ENCODE peak calls at places on chromosomes 16 and 17, in nine cellular contexts. W is activated CD4-positive, alpha-beta T cell treated with anti-CD3 and anti-CD28 coated beads for 24 hours; O is stimulated activated CD8-positive, alpha-beta memory T cell treated with anti-CD3 and anti-CD28 coated beads, Interleukin-15, amount 100 ng/mL, for 24 hours; F is caudate nucleus; N is cardiac muscle cell; Z is activated naive CD8-positive, alpha-beta T cell treated with anti-CD3 and anti-CD28 coated beads, Interleukin-2, amount 50 U/mL, for 16 hours; K is skeletal muscle cell; M is esophagus muscularis mucosa; T is GM12892. C is an unnamed sample.

GRCh38 chr17:31156326-31156725 is 61.5 kb downstream of the NF1 start:
- DNase-seq in W (no peak), O (no peak), F (no peak), N (no peak), Z (no peak), K (no peak), M (no peak), T (no peak), C (no peak)

GRCh38 chr17:13647551-13647950 is 45.8 kb upstream of the HS3ST3A1 start:
- DNase-seq in W (no peak), O (no peak), F (no peak), N (peak; percentile 36), Z (no peak), K (peak; percentile 23), M (no peak), T (no peak), C (no peak)

GRCh38 chr17:72714357-72714966 is 378.0 kb downstream of the SLC39A11 start:
- DNase-seq in W (no peak), O (no peak), F (no peak), N (no peak), Z (no peak), K (no peak), M (no peak), T (no peak), C (no peak)

GRCh38 chr16:57614546-57615343 is 13.7 kb upstream of the ADGRG1 start:
- DNase-seq in W (no peak), O (no peak), F (no peak), N (no peak), Z (peak; percentile 29), K (no peak), M (no peak), T (no peak), C (no peak)

GRCh38 chr17:64706224-64707076 is 44.3 kb upstream of the SMURF2 start:
- DNase-seq in W (no peak), O (no peak), F (no peak), N (no peak), Z (no peak), K (no peak), M (no peak), T (no peak), C (no peak)

GRCh38 chr17:74757931-74758845 is 9.8 kb downstream of the NHERF1 start:
- DNase-seq in W (no peak), O (no peak), F (no peak), N (peak; percentile 56), Z (no peak), K (no peak), M (no peak), T (no peak), C (no peak)

GRCh38 chr17:79670537-79671386 is 59.9 kb upstream of the RBFOX3 start:
- DNase-seq in W (no peak), O (no peak), F (no peak), N (no peak), Z (no peak), K (no peak), M (no peak), T (no peak), C (no peak)

GRCh38 chr17:5033352-5034015 is 1.7 kb downstream of the SLC52A1 start:
- DNase-seq in W (no peak), O (no peak), F (no peak), N (no peak), Z (no peak), K (no peak), M (no peak), T (no peak), C (no peak)

GRCh38 chr17:69367298-69367697 is 40.4 kb upstream of the ABCA5 start:
- DNase-seq in W (no peak), O (no peak), F (no peak), N (peak; percentile 25), Z (no peak), K (no peak), M (no peak), T (no peak), C (no peak)

GRCh38 chr16:12178251-12178990 is 201.9 kb downstream of the SNX29 start:
- DNase-seq in W (no peak), O (no peak), F (no peak), N (peak; percentile 77), Z (no peak), K (peak; percentile 43), M (no peak), T (no peak), C (no peak)

GRCh38 chr17:39212200-39212810 is 12.2 kb downstream of the RPL19 start:
- DNase-seq in W (no peak), O (no peak), F (no peak), N (no peak), Z (no peak), K (no peak), M (no peak), T (no peak), C (no peak)

GRCh38 chr16:2473999-2474876 is 689 bp upstream of the TBC1D24 start:
- DNase-seq in W (peak; percentile 43), O (no peak), F (no peak), N (peak; percentile 39), Z (no peak), K (no peak), M (no peak), T (peak; percentile 77), C (peak; percentile 44)

GRCh38 chr17:49895812-49896211 is 47.9 kb upstream of the TAC4 start:
- DNase-seq in W (no peak), O (no peak), F (no peak), N (no peak), Z (no peak), K (no peak), M (no peak), T (no peak), C (no peak)

GRCh38 chr17:65553009-65553645 is 8.3 kb downstream of the AXIN2 start:
- DNase-seq in W (no peak), O (no peak), F (no peak), N (peak; percentile 87), Z (no peak), K (no peak), M (no peak), T (no peak), C (no peak)

GRCh38 chr17:75371981-75372380 is 33.5 kb downstream of the GRB2 start:
- DNase-seq in W (peak; percentile 7), O (no peak), F (no peak), N (no peak), Z (no peak), K (no peak), M (no peak), T (no peak), C (no peak)

GRCh38 chr17:49748791-49749190 is 15.1 kb downstream of the FAM117A start:
- DNase-seq in W (peak; percentile 48), O (no peak), F (no peak), N (no peak), Z (peak; percentile 14), K (no peak), M (no peak), T (peak; percentile 57), C (no peak)

GRCh38 chr16:23131841-23132576 is 17.2 kb downstream of the USP31 start:
- DNase-seq in W (no peak), O (no peak), F (no peak), N (peak; percentile 48), Z (no peak), K (no peak), M (no peak), T (no peak), C (peak; percentile 81)

GRCh38 chr17:16443390-16444257 is 28.3 kb downstream of the TRPV2 start:
- DNase-seq in W (no peak), O (no peak), F (no peak), N (no peak), Z (no peak), K (no peak), M (no peak), T (no peak), C (no peak)

GRCh38 chr17:4573682-4574081 is 10.6 kb upstream of the SMTNL2 start:
- DNase-seq in W (peak; percentile 47), O (peak; percentile 28), F (no peak), N (no peak), Z (no peak), K (no peak), M (no peak), T (no peak), C (no peak)

GRCh38 chr16:78321611-78322010 is 222.2 kb downstream of the WWOX start:
- DNase-seq in W (no peak), O (no peak), F (no peak), N (no peak), Z (no peak), K (no peak), M (no peak), T (no peak), C (no peak)

GRCh38 chr17:76371656-76372628 is 12.5 kb upstream of the SPHK1 start:
- DNase-seq in W (no peak), O (no peak), F (no peak), N (peak; percentile 89), Z (no peak), K (peak; percentile 98), M (no peak), T (no peak), C (no peak)

GRCh38 chr17:56596741-56597494 is 3.4 kb downstream of the NOG start:
- DNase-seq in W (no peak), O (no peak), F (no peak), N (no peak), Z (no peak), K (no peak), M (no peak), T (no peak), C (no peak)

GRCh38 chr17:2837147-2837561 is 40.9 kb downstream of the RAP1GAP2 start:
- DNase-seq in W (peak; percentile 37), O (no peak), F (no peak), N (no peak), Z (no peak), K (no peak), M (no peak), T (no peak), C (no peak)

GRCh38 chr17:16972346-16972745 is 428 bp upstream of the TNFRSF13B start:
- DNase-seq in W (no peak), O (no peak), F (no peak), N (no peak), Z (no peak), K (no peak), M (peak; percentile 42), T (no peak), C (no peak)

GRCh38 chr17:73354423-73355284 is 42.9 kb upstream of the CDC42EP4 start:
- DNase-seq in W (no peak), O (no peak), F (no peak), N (no peak), Z (no peak), K (no peak), M (no peak), T (no peak), C (no peak)

GRCh38 chr17:77374170-77374936 is 233.6 kb downstream of the SEC14L1 start:
- DNase-seq in W (no peak), O (no peak), F (no peak), N (peak; percentile 93), Z (peak; percentile 42), K (peak; percentile 78), M (peak; percentile 96), T (peak; percentile 61), C (no peak)

GRCh38 chr16:64830653-64831052 is 291.2 kb downstream of the CDH11 start:
- DNase-seq in W (no peak), O (no peak), F (no peak), N (no peak), Z (no peak), K (no peak), M (no peak), T (no peak), C (no peak)

GRCh38 chr17:40218006-40218739 is 931 bp upstream of the WIPF2 start:
- DNase-seq in W (no peak), O (no peak), F (no peak), N (no peak), Z (no peak), K (no peak), M (no peak), T (no peak), C (no peak)

GRCh38 chr16:17125671-17126070 is 345.1 kb downstream of the XYLT1 start:
- DNase-seq in W (no peak), O (no peak), F (no peak), N (no peak), Z (no peak), K (no peak), M (no peak), T (no peak), C (no peak)

GRCh38 chr16:22307838-22308237 is 10.6 kb downstream of the POLR3E start:
- DNase-seq in W (no peak), O (no peak), F (no peak), N (no peak), Z (no peak), K (no peak), M (no peak), T (no peak), C (no peak)

C was measured in putamen.